ENCODE peak calls at places on chromosomes 13 and 19, in seven cellular contexts. U is transverse colon, V is right atrium auricular region, M is WERI-Rb-1, X is tibial nerve, B is pancreas, C is sigmoid colon. R is an unnamed sample. For H3K36me3, the result is how much of the 10 kb centered on the place peaks cover.

GRCh38 chr13:72137782-72138181 is 270.8 kb upstream of the DACH1 start:
- DNase-seq in U (no peak), V (no peak), M (no peak), X (no peak), B (peak), C (no peak), R (no peak)

GRCh38 chr19:10617409-10618121 is 7.8 kb upstream of the SLC44A2 start:
- DNase-seq in U (no peak), V (no peak), M (no peak), X (no peak), B (no peak), C (no peak), R (no peak)

GRCh38 chr13:41654800-41655199 is 197.4 kb downstream of the RGCC start:
- DNase-seq in U (no peak), V (no peak), M (no peak), X (no peak), B (no peak), C (no peak), R (no peak)

GRCh38 chr13:57624565-57625435 is 6.7 kb upstream of the PCDH17 start:
- DNase-seq in U (peak), V (no peak), M (no peak), X (no peak), B (no peak), C (no peak), R (no peak)

GRCh38 chr13:111373486-111373885 is 53.0 kb downstream of the TEX29 start:
- DNase-seq in U (no peak), V (no peak), M (no peak), X (no peak), B (no peak), C (no peak), R (no peak)

GRCh38 chr13:45040626-45041025 is 51.3 kb downstream of the GPALPP1 start:
- DNase-seq in U (no peak), V (no peak), M (no peak), X (no peak), B (no peak), C (no peak), R (no peak)

GRCh38 chr19:8423821-8424223 is 10.7 kb downstream of the MARCHF2 start:
- DNase-seq in U (peak), V (peak), M (no peak), X (peak), B (peak), C (peak), R (peak)

GRCh38 chr13:80126382-80127068 is 214.4 kb downstream of the SPRY2 start:
- DNase-seq in U (no peak), V (no peak), M (no peak), X (no peak), B (no peak), C (no peak), R (no peak)

GRCh38 chr13:101111894-101112293 is 304.4 kb downstream of the NALCN start:
- DNase-seq in U (no peak), V (no peak), M (no peak), X (no peak), B (no peak), C (no peak), R (no peak)

GRCh38 chr13:40220299-40220935 is 446.0 kb downstream of the FOXO1 start:
- DNase-seq in U (no peak), V (no peak), M (no peak), X (no peak), B (no peak), C (no peak), R (no peak)

GRCh38 chr13:92317066-92317465 is 909.5 kb upstream of the GPC6 start:
- DNase-seq in U (no peak), V (no peak), M (no peak), X (no peak), B (no peak), C (no peak), R (no peak)

GRCh38 chr13:113774177-113775107 is 15.4 kb downstream of the TMEM255B start:
- DNase-seq in U (no peak), V (no peak), M (no peak), X (no peak), B (no peak), C (no peak), R (no peak)

GRCh38 chr19:30093966-30094770 is 152.1 kb downstream of the URI1 start:
- DNase-seq in U (no peak), V (no peak), M (no peak), X (no peak), B (no peak), C (no peak), R (peak)

GRCh38 chr13:50410921-50411712 is 395.9 kb downstream of the KCNRG start:
- DNase-seq in U (no peak), V (no peak), M (no peak), X (no peak), B (no peak), C (no peak), R (no peak)

GRCh38 chr19:3033595-3034193 is 4.6 kb upstream of the TLE2 start:
- DNase-seq in U (no peak), V (no peak), M (no peak), X (no peak), B (peak), C (no peak), R (no peak)

GRCh38 chr13:33285420-33286124 is at the start of gene STARD13:
- DNase-seq in U (peak), V (peak), M (no peak), X (peak), B (peak), C (peak), R (peak)

GRCh38 chr13:23987331-23987730 is 90.0 kb upstream of the C1QTNF9B start:
- DNase-seq in U (no peak), V (no peak), M (no peak), X (no peak), B (no peak), C (no peak), R (no peak)

GRCh38 chr19:39163621-39164020 is 33.1 kb upstream of the NCCRP1 start:
- DNase-seq in U (no peak), V (no peak), M (no peak), X (no peak), B (peak), C (no peak), R (no peak)

GRCh38 chr13:99962242-99962641 is 9.3 kb downstream of the ZIC5 start:
- DNase-seq in U (no peak), V (no peak), M (no peak), X (no peak), B (no peak), C (no peak), R (no peak)

GRCh38 chr19:31285744-31286143 is 63.5 kb downstream of the TSHZ3 start:
- DNase-seq in U (no peak), V (no peak), M (no peak), X (no peak), B (no peak), C (peak), R (peak)

GRCh38 chr19:2083174-2083854 is 12.8 kb downstream of the MOB3A start:
- DNase-seq in U (peak), V (no peak), M (no peak), X (no peak), B (no peak), C (peak), R (peak)

GRCh38 chr19:39110263-39110967 is 15.2 kb upstream of the PAK4 start:
- DNase-seq in U (peak), V (peak), M (peak), X (peak), B (peak), C (peak), R (peak)

GRCh38 chr13:20519887-20520286 is 5.8 kb downstream of the CRYL1 start:
- DNase-seq in U (no peak), V (no peak), M (no peak), X (no peak), B (no peak), C (no peak), R (no peak)

GRCh38 chr19:42051166-42052115 is 18.6 kb downstream of the GRIK5 start:
- DNase-seq in U (no peak), V (no peak), M (no peak), X (no peak), B (no peak), C (no peak), R (no peak)

GRCh38 chr13:47639716-47640447 is 361.2 kb downstream of the SUCLA2 start:
- DNase-seq in U (no peak), V (no peak), M (no peak), X (no peak), B (no peak), C (no peak), R (no peak)

GRCh38 chr13:79392882-79393563 is 13.0 kb downstream of the RBM26 start:
- DNase-seq in U (no peak), V (no peak), M (no peak), X (no peak), B (no peak), C (no peak), R (no peak)

GRCh38 chr19:43546581-43546980 is 13.6 kb downstream of the ZNF575 start:
- DNase-seq in U (no peak), V (no peak), M (no peak), X (no peak), B (no peak), C (no peak), R (peak)

GRCh38 chr13:72884111-72884510 is 102.2 kb downstream of the PIBF1 start:
- DNase-seq in U (no peak), V (no peak), M (no peak), X (no peak), B (no peak), C (no peak), R (no peak)

GRCh38 chr19:45117167-45117594 is 24.2 kb downstream of the PPP1R37 start:
- DNase-seq in U (peak), V (no peak), M (peak), X (no peak), B (no peak), C (no peak), R (no peak)

GRCh38 chr13:26785845-26786630 is 25.5 kb upstream of the GPR12 start:
- DNase-seq in U (peak), V (no peak), M (no peak), X (no peak), B (peak), C (peak), R (peak)

GRCh38 chr19:29277107-29277506 is 64.2 kb upstream of the UQCRFS1 start:
- DNase-seq in U (peak), V (no peak), M (no peak), X (no peak), B (no peak), C (peak), R (peak)

GRCh38 chr19:41939861-41940442 is 11.7 kb upstream of the ERFL start:
- DNase-seq in U (peak), V (no peak), M (peak), X (no peak), B (no peak), C (no peak), R (peak)

GRCh38 chr19:47239610-47240296 is 8.8 kb upstream of the BBC3 start:
- DNase-seq in U (peak), V (no peak), M (peak), X (no peak), B (peak), C (peak), R (peak)

GRCh38 chr13:76885203-76886004 is 801 bp downstream of the KCTD12 start:
- DNase-seq in U (peak), V (peak), M (peak), X (peak), B (peak), C (peak), R (peak)

GRCh38 chr13:27959976-27960361 is 9.1 kb downstream of the CDX2 start:
- DNase-seq in U (no peak), V (no peak), M (no peak), X (no peak), B (no peak), C (no peak), R (no peak)

GRCh38 chr19:54461201-54462071 is 2.1 kb downstream of the LENG9 start:
- DNase-seq in U (no peak), V (no peak), M (no peak), X (no peak), B (peak), C (no peak), R (peak)

GRCh38 chr19:44602071-44602470 is 11.3 kb upstream of the IGSF23 start:
- DNase-seq in U (peak), V (no peak), M (no peak), X (no peak), B (no peak), C (no peak), R (no peak)

GRCh38 chr13:64158910-64159309 is 2743.3 kb upstream of the PCDH20 start:
- DNase-seq in U (no peak), V (no peak), M (no peak), X (no peak), B (no peak), C (no peak), R (no peak)

DNA sequence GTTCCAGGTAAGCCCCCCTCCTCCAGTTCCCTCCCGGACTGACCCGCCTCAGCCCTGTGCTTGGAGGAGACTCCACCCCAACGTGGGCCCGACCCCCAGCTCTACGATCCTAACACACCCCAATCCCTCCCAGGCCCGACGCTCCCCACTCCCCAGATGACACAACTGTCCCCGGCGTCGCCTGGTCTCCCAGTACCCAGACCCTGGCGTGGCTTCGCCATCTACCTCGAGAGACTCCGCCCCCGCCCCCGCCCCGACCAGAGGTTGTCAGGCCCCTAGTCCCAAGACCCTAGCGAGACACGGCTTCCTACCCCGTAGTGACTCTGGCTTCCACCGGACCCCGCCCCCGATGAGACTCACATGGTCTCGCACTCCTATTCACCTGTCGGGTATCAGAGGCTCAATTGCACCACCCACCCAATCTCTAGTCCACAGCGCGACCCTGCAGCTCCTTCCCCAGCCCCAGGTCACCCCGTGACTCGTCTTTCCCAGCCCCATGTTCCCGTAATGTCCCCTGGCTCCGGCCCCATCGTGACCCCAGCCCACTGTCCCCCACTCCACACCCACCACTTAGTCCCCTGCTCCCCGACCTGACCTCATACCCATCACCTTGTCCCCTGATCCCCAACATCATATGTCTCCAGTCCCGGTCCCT is 2.9 kb downstream of the CD37 start:
- DNase-seq in U (no peak), V (no peak), M (no peak), X (no peak), B (peak), C (no peak), R (peak)
- H3K4me3 ChIP-seq in U (no peak), V (peak), M (no peak), X (peak), B (peak), C (no peak), R (no peak)

GRCh38 chr19:17540174-17540573 is 15.3 kb upstream of the COLGALT1 start:
- DNase-seq in U (no peak), V (no peak), M (no peak), X (no peak), B (no peak), C (no peak), R (peak)
- H3K27ac ChIP-seq in U (peak), V (no peak), M (no peak), X (no peak), B (no peak), C (peak), R (peak)

GRCh38 chr19:11684987-11685675 is 53.6 kb downstream of the ZNF823 start:
- DNase-seq in U (no peak), V (no peak), M (no peak), X (no peak), B (no peak), C (no peak), R (no peak)

GRCh38 chr19:11680689-11681302 is 58.0 kb downstream of the ZNF823 start:
- DNase-seq in U (no peak), V (no peak), M (no peak), X (no peak), B (no peak), C (no peak), R (no peak)

DNA sequence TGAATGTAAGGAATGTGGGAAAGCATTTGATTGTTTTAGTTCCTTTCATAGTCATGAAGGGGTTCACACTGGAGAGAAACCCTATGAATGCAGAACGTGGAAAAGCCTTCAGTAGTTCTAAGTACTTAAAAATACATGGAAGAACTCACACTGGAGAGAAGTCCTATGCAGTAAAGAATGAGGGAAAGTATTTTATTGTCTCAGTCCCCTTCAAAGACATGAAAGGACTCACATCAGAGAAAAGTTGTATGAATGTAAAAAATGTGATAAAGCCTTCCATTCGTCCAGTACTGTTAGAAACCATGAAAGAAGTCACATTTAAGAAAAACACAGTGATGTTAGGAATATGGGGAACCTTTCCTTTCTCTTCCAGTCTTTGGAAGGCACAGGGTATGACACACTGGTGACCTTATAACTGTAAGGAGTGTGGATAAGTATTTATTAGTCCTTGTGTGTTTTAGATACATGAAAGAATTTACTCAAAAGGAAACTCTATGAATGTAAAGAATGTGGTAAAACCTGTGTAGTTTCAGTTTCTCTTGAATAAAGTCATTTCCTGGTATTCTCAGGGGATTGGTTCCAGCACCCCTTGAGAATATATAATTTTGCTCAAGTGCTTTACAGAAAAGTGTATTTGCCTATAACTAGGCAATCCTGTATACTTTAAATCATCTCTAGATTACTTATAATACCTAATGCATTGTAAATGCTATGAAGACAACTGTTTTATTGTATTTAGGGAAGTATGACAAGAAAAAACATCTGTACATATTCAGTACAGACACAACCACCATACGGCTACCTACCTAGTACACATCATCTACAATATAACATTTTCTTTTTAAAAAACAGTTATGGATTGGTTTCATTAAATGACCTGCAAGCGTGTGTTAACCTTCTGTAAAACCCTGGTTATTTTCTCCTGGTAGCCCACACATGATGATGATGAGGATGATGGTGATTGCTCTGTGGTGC is 52.8 kb downstream of the ZNF823 start:
- DNase-seq in U (no peak), V (no peak), M (no peak), X (no peak), B (no peak), C (no peak), R (no peak)
- H3K36me3 ChIP-seq in U (under half), V (under half), M (half or more), X (under half), B (under half), C (under half), R (under half)

GRCh38 chr13:21707586-21707985 is 36.7 kb downstream of the FGF9 start:
- DNase-seq in U (no peak), V (no peak), M (no peak), X (no peak), B (no peak), C (no peak), R (no peak)
- H3K4me3 ChIP-seq in U (no peak), V (no peak), M (no peak), X (no peak), B (no peak), C (no peak), R (no peak)

DNA sequence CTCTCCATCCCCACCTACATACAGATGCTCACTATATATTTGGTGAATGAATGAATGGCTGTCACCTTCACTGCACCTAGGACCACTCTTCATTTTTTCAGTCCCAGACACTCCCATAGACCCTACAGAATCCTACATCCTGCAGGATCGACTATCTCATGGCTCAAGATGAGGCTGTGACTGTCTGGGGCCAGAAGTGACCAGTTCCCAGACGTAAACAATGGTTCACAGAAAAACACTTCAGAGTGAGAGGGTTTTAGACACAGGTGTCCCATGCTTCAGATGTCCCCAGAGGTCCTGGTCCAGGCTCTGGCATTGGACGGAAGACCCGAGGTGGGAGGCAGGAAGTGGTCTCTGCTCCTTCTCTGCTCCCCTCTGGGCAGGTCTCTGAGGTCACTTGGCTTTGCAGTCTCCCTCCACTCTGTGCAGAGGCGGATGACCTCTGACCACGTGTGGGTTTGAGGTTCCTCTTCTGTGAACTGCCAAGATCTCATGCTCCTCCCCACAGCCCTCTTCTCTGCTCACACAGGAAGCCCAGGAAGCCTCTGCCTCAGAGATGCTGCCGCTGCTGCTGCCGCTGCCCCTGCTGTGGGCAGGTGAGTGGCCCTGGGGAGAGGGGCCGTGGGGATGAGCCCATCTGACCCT is 24.9 kb downstream of the SIGLEC7 start:
- DNase-seq in U (peak), V (no peak), M (no peak), X (no peak), B (no peak), C (no peak), R (peak)
- H3K27ac ChIP-seq in U (no peak), V (no peak), M (no peak), X (no peak), B (no peak), C (no peak), R (no peak)

DNA sequence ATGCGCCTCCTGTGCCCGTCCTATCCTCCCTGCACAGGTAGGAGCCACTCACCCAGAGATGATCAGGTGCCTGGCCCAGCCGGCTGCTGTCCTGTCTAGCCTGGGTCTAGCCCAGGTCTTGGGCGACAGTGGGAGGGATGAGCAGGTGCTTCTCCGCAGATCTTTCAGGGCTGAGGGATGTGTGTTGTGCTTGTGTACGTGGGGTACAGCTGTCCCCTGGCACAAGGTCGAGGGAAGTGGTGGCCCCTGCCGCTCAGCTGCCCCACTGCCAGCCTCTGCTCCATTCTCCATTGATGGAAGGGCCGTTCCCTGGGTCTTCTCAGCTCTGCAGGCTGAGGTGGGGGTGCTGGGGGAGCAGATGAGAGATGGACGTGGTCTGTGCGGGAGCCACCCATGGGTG is 13.0 kb downstream of the WTIP start:
- DNase-seq in U (no peak), V (no peak), M (no peak), X (no peak), B (peak), C (no peak), R (peak)
- H3K36me3 ChIP-seq in U (under half), V (half or more), M (under half), X (under half), B (under half), C (under half), R (under half)